ENCODE peak calls at places on chromosomes 12 and 14, in four cellular contexts. P, S, H and I are unnamed samples.

GRCh38 chr12:562634-563033 is 100.6 kb downstream of the NINJ2 start:
- DNase-seq in H (no peak), P (no peak), S (no peak), I (no peak)

GRCh38 chr12:95908573-95908972 is 33.8 kb downstream of the CCDC38 start:
- DNase-seq in S (peak; percentile 33), P (no peak), H (no peak), I (peak; percentile 57)

GRCh38 chr12:87728936-87729593 is 300.1 kb downstream of the C12orf50 start:
- DNase-seq in H (no peak), S (no peak), P (no peak), I (no peak)

GRCh38 chr14:104650057-104650980 is 39.1 kb upstream of the INF2 start:
- DNase-seq in H (peak; percentile 85), S (peak; percentile 87), P (no peak), I (peak; percentile 19)

GRCh38 chr14:76664790-76665189 is 96.5 kb upstream of the VASH1 start:
- DNase-seq in H (no peak), P (no peak), S (no peak), I (no peak)

GRCh38 chr12:29403991-29404390 is 23.0 kb upstream of the ERGIC2 start:
- DNase-seq in H (no peak), P (no peak), S (no peak), I (no peak)

GRCh38 chr12:26275313-26276257 is 80.2 kb downstream of the SSPN start:
- DNase-seq in S (no peak), P (no peak), H (no peak), I (no peak)

GRCh38 chr14:104794641-104795467 is 694 bp downstream of the AKT1 start:
- DNase-seq in H (peak; percentile 45), S (peak; percentile 49), P (no peak), I (no peak)

GRCh38 chr14:56333361-56334279 is 215.4 kb downstream of the PELI2 start:
- DNase-seq in S (peak; percentile 75), H (no peak), P (no peak), I (peak; percentile 48)

GRCh38 chr12:130715996-130716917 is at the start of gene RIMBP2:
- DNase-seq in H (no peak), S (no peak), P (no peak), I (no peak)

GRCh38 chr14:54570651-54571415 is 3.9 kb downstream of the SAMD4A start:
- DNase-seq in P (no peak), H (no peak), S (peak; percentile 67), I (no peak)

GRCh38 chr14:61398221-61398620 is 76.8 kb downstream of the PRKCH start:
- DNase-seq in S (no peak), H (no peak), P (no peak), I (no peak)

GRCh38 chr12:9751204-9752144 is 9.2 kb downstream of the CD69 start:
- DNase-seq in P (peak; percentile 12), H (no peak), S (no peak), I (peak; percentile 3)

GRCh38 chr12:76041406-76041805 is 9.8 kb upstream of the PHLDA1 start:
- DNase-seq in P (no peak), H (no peak), S (no peak), I (no peak)

GRCh38 chr12:24172031-24172772 is 222.7 kb upstream of the SOX5 start:
- DNase-seq in H (no peak), P (no peak), S (no peak), I (no peak)

GRCh38 chr12:58633479-58633878 is 286.8 kb downstream of the LRIG3 start:
- DNase-seq in P (no peak), S (no peak), H (no peak), I (no peak)